ENCODE peak calls at places on chromosome 15, in seven cellular contexts. One of them, this sample, is unnamed.

GRCh38 chr15:35519536-35520149 is 26.3 kb downstream of the DPH6 start:
- DNase-seq in astrocyte of the spinal cord: peak
- DNase-seq in tibial artery: no peak
- DNase-seq in adrenal gland: no peak
- DNase-seq in mammary epithelial cell: peak
- DNase-seq in A549: no peak
- DNase-seq in epithelial cell of esophagus: peak
- DNase-seq in this sample: peak

GRCh38 chr15:37837276-37837675 is 97.2 kb upstream of the TMCO5A start:
- DNase-seq in astrocyte of the spinal cord: peak
- DNase-seq in tibial artery: no peak
- DNase-seq in adrenal gland: no peak
- DNase-seq in mammary epithelial cell: no peak
- DNase-seq in A549: no peak
- DNase-seq in epithelial cell of esophagus: no peak
- DNase-seq in this sample: peak

GRCh38 chr15:52448010-52448890 is 80.4 kb downstream of the MYO5A start:
- DNase-seq in astrocyte of the spinal cord: peak
- DNase-seq in tibial artery: peak
- DNase-seq in adrenal gland: no peak
- DNase-seq in mammary epithelial cell: no peak
- DNase-seq in A549: no peak
- DNase-seq in epithelial cell of esophagus: no peak
- DNase-seq in this sample: no peak

GRCh38 chr15:48112242-48112641 is 8.5 kb upstream of the SLC24A5 start:
- DNase-seq in astrocyte of the spinal cord: peak
- DNase-seq in tibial artery: no peak
- DNase-seq in adrenal gland: peak
- DNase-seq in mammary epithelial cell: peak
- DNase-seq in A549: no peak
- DNase-seq in epithelial cell of esophagus: peak
- DNase-seq in this sample: peak

GRCh38 chr15:80662756-80663553 is 32.2 kb upstream of the ABHD17C start:
- DNase-seq in astrocyte of the spinal cord: no peak
- DNase-seq in tibial artery: no peak
- DNase-seq in adrenal gland: no peak
- DNase-seq in mammary epithelial cell: peak
- DNase-seq in A549: no peak
- DNase-seq in epithelial cell of esophagus: peak
- DNase-seq in this sample: no peak

GRCh38 chr15:93029613-93030429 is 59.2 kb downstream of the RGMA start:
- DNase-seq in astrocyte of the spinal cord: peak
- DNase-seq in tibial artery: no peak
- DNase-seq in adrenal gland: peak
- DNase-seq in mammary epithelial cell: peak
- DNase-seq in A549: no peak
- DNase-seq in epithelial cell of esophagus: peak
- DNase-seq in this sample: peak

GRCh38 chr15:29670945-29671307 is 151.3 kb downstream of the TJP1 start:
- DNase-seq in astrocyte of the spinal cord: peak
- DNase-seq in tibial artery: no peak
- DNase-seq in adrenal gland: no peak
- DNase-seq in mammary epithelial cell: peak
- DNase-seq in A549: peak
- DNase-seq in epithelial cell of esophagus: peak
- DNase-seq in this sample: peak

GRCh38 chr15:80167936-80168335 is 15.1 kb downstream of the FAH start:
- DNase-seq in astrocyte of the spinal cord: no peak
- DNase-seq in tibial artery: no peak
- DNase-seq in adrenal gland: no peak
- DNase-seq in mammary epithelial cell: no peak
- DNase-seq in A549: no peak
- DNase-seq in epithelial cell of esophagus: no peak
- DNase-seq in this sample: no peak

GRCh38 chr15:74954515-74954914 is 2.1 kb downstream of the RPP25 start:
- DNase-seq in astrocyte of the spinal cord: peak
- DNase-seq in tibial artery: no peak
- DNase-seq in adrenal gland: peak
- DNase-seq in mammary epithelial cell: no peak
- DNase-seq in A549: no peak
- DNase-seq in epithelial cell of esophagus: no peak
- DNase-seq in this sample: peak

GRCh38 chr15:75867428-75867827 is 24.2 kb downstream of the UBE2Q2 start:
- DNase-seq in astrocyte of the spinal cord: no peak
- DNase-seq in tibial artery: no peak
- DNase-seq in adrenal gland: no peak
- DNase-seq in mammary epithelial cell: no peak
- DNase-seq in A549: no peak
- DNase-seq in epithelial cell of esophagus: no peak
- DNase-seq in this sample: no peak

GRCh38 chr15:28456476-28457395 is 76.0 kb downstream of the GOLGA8G start:
- DNase-seq in astrocyte of the spinal cord: peak
- DNase-seq in tibial artery: no peak
- DNase-seq in adrenal gland: no peak
- DNase-seq in mammary epithelial cell: no peak
- DNase-seq in A549: no peak
- DNase-seq in epithelial cell of esophagus: no peak
- DNase-seq in this sample: no peak

GRCh38 chr15:67048281-67049279 is 16.8 kb upstream of the SMAD3 start:
- DNase-seq in astrocyte of the spinal cord: peak
- DNase-seq in tibial artery: peak
- DNase-seq in adrenal gland: peak
- DNase-seq in mammary epithelial cell: peak
- DNase-seq in A549: peak
- DNase-seq in epithelial cell of esophagus: peak
- DNase-seq in this sample: peak

GRCh38 chr15:27826902-27827321 is 272.2 kb downstream of the OCA2 start:
- DNase-seq in astrocyte of the spinal cord: peak
- DNase-seq in tibial artery: no peak
- DNase-seq in adrenal gland: no peak
- DNase-seq in mammary epithelial cell: no peak
- DNase-seq in A549: no peak
- DNase-seq in epithelial cell of esophagus: peak
- DNase-seq in this sample: peak

GRCh38 chr15:27028836-27029482 is 58.0 kb downstream of the GABRG3 start:
- DNase-seq in astrocyte of the spinal cord: peak
- DNase-seq in tibial artery: no peak
- DNase-seq in adrenal gland: no peak
- DNase-seq in mammary epithelial cell: no peak
- DNase-seq in A549: no peak
- DNase-seq in epithelial cell of esophagus: no peak
- DNase-seq in this sample: no peak

GRCh38 chr15:96360581-96361308 is 30.2 kb downstream of the NR2F2 start:
- DNase-seq in astrocyte of the spinal cord: no peak
- DNase-seq in tibial artery: no peak
- DNase-seq in adrenal gland: no peak
- DNase-seq in mammary epithelial cell: no peak
- DNase-seq in A549: no peak
- DNase-seq in epithelial cell of esophagus: no peak
- DNase-seq in this sample: no peak

GRCh38 chr15:79290642-79291275 is 8.2 kb downstream of the ANKRD34C start:
- DNase-seq in astrocyte of the spinal cord: no peak
- DNase-seq in tibial artery: no peak
- DNase-seq in adrenal gland: no peak
- DNase-seq in mammary epithelial cell: no peak
- DNase-seq in A549: no peak
- DNase-seq in epithelial cell of esophagus: no peak
- DNase-seq in this sample: no peak

GRCh38 chr15:64883097-64883581 is 28.6 kb upstream of the ANKDD1A start:
- DNase-seq in astrocyte of the spinal cord: no peak
- DNase-seq in tibial artery: no peak
- DNase-seq in adrenal gland: no peak
- DNase-seq in mammary epithelial cell: peak
- DNase-seq in A549: no peak
- DNase-seq in epithelial cell of esophagus: peak
- DNase-seq in this sample: peak

DNA sequence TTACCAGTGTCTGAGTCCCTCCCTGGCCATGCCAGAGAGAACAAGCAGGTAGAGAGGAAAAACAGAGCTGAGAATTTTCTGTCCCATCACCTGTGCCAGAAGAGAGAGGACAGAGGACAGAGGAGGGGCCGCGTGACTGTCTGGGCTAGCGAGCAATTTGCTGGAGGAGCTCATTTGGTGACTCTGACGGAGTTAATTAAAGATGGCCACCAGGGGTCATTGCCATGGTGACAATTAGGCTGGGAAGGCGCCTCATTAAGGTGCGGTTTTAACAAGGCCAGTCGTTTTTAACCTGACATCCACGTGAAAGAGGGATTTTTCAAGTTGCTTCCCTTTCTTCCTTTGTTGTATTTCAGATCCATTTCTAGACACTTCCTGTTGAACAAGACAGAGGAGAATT is 72.4 kb downstream of the RHCG start:
- DNase-seq in astrocyte of the spinal cord: no peak
- DNase-seq in tibial artery: no peak
- DNase-seq in adrenal gland: no peak
- DNase-seq in mammary epithelial cell: no peak
- DNase-seq in A549: no peak
- DNase-seq in epithelial cell of esophagus: no peak
- DNase-seq in this sample: no peak
- TF ChIP-seq CTCF in astrocyte of the spinal cord: no peak
- TF ChIP-seq CTCF in tibial artery: no peak
- TF ChIP-seq CTCF in adrenal gland: no peak
- TF ChIP-seq CTCF in mammary epithelial cell: no peak
- TF ChIP-seq CTCF in A549: no peak
- TF ChIP-seq CTCF in epithelial cell of esophagus: no peak
- TF ChIP-seq CTCF in this sample: no peak

GRCh38 chr15:62547584-62547983 is 382.5 kb upstream of the C2CD4B start:
- DNase-seq in astrocyte of the spinal cord: no peak
- DNase-seq in tibial artery: peak
- DNase-seq in adrenal gland: no peak
- DNase-seq in mammary epithelial cell: no peak
- DNase-seq in A549: no peak
- DNase-seq in epithelial cell of esophagus: no peak
- DNase-seq in this sample: peak

GRCh38 chr15:62545392-62546227 is 380.5 kb upstream of the C2CD4B start:
- DNase-seq in astrocyte of the spinal cord: peak
- DNase-seq in tibial artery: peak
- DNase-seq in adrenal gland: peak
- DNase-seq in mammary epithelial cell: peak
- DNase-seq in A549: no peak
- DNase-seq in epithelial cell of esophagus: peak
- DNase-seq in this sample: peak

GRCh38 chr15:62544446-62544845 is 379.4 kb upstream of the C2CD4B start:
- DNase-seq in astrocyte of the spinal cord: no peak
- DNase-seq in tibial artery: no peak
- DNase-seq in adrenal gland: no peak
- DNase-seq in mammary epithelial cell: no peak
- DNase-seq in A549: no peak
- DNase-seq in epithelial cell of esophagus: no peak
- DNase-seq in this sample: peak

GRCh38 chr15:62554164-62554563 is 389.1 kb upstream of the C2CD4B start:
- DNase-seq in astrocyte of the spinal cord: no peak
- DNase-seq in tibial artery: no peak
- DNase-seq in adrenal gland: no peak
- DNase-seq in mammary epithelial cell: no peak
- DNase-seq in A549: no peak
- DNase-seq in epithelial cell of esophagus: no peak
- DNase-seq in this sample: no peak

DNA sequence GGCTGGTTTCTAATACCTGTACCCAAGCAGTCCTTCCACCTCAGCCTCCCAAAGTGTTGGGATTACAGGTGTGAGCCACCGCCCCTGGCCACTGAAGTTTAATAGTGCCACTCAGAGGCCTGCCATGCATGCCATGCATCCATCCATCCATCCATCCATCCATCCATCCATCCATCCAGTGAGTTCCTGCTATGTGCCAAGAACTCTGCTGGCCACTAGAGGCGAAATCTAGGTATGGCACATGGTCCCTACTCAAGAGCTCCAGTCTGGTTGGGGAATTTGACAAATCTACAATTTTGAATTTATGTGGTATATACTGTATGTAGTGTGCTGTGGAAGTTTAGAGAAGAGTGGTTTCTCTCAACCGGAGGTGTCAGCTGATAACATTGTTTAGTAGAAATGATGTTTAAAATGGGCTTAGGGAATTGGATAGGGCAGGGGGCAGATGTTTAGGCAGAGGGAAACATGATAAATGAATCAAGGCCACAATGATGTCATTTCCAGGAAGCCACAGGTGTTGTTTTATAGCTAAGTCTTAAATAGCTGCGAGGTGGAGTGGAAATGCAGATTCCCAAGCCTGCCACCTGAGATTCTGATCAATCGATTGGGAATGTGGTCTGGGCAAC is 384.4 kb upstream of the C2CD4B start:
- DNase-seq in astrocyte of the spinal cord: peak
- DNase-seq in tibial artery: no peak
- DNase-seq in adrenal gland: peak
- DNase-seq in mammary epithelial cell: peak
- DNase-seq in A549: peak
- DNase-seq in epithelial cell of esophagus: peak
- DNase-seq in this sample: peak
- TF ChIP-seq CTCF in astrocyte of the spinal cord: peak
- TF ChIP-seq CTCF in tibial artery: no peak
- TF ChIP-seq CTCF in adrenal gland: peak
- TF ChIP-seq CTCF in mammary epithelial cell: peak
- TF ChIP-seq CTCF in A549: peak
- TF ChIP-seq CTCF in epithelial cell of esophagus: peak
- TF ChIP-seq CTCF in this sample: peak

GRCh38 chr15:72474466-72474911 is 359 bp downstream of the ARIH1 start:
- DNase-seq in astrocyte of the spinal cord: peak
- DNase-seq in tibial artery: no peak
- DNase-seq in adrenal gland: no peak
- DNase-seq in mammary epithelial cell: no peak
- DNase-seq in A549: no peak
- DNase-seq in epithelial cell of esophagus: peak
- DNase-seq in this sample: no peak

GRCh38 chr15:72473670-72474465 is at the start of gene ARIH1:
- DNase-seq in astrocyte of the spinal cord: peak
- DNase-seq in tibial artery: peak
- DNase-seq in adrenal gland: peak
- DNase-seq in mammary epithelial cell: peak
- DNase-seq in A549: peak
- DNase-seq in epithelial cell of esophagus: peak
- DNase-seq in this sample: peak

GRCh38 chr15:72472907-72473669 is 1.0 kb upstream of the ARIH1 start:
- DNase-seq in astrocyte of the spinal cord: peak
- DNase-seq in tibial artery: no peak
- DNase-seq in adrenal gland: no peak
- DNase-seq in mammary epithelial cell: peak
- DNase-seq in A549: no peak
- DNase-seq in epithelial cell of esophagus: no peak
- DNase-seq in this sample: peak

GRCh38 chr15:72475674-72476073 is 1.5 kb downstream of the ARIH1 start:
- DNase-seq in astrocyte of the spinal cord: no peak
- DNase-seq in tibial artery: no peak
- DNase-seq in adrenal gland: no peak
- DNase-seq in mammary epithelial cell: no peak
- DNase-seq in A549: no peak
- DNase-seq in epithelial cell of esophagus: no peak
- DNase-seq in this sample: no peak

GRCh38 chr15:72474912-72475601 is 927 bp downstream of the ARIH1 start:
- DNase-seq in astrocyte of the spinal cord: peak
- DNase-seq in tibial artery: peak
- DNase-seq in adrenal gland: peak
- DNase-seq in mammary epithelial cell: peak
- DNase-seq in A549: peak
- DNase-seq in epithelial cell of esophagus: peak
- DNase-seq in this sample: peak
- TF ChIP-seq CTCF in astrocyte of the spinal cord: no peak
- TF ChIP-seq CTCF in tibial artery: no peak
- TF ChIP-seq CTCF in adrenal gland: peak
- TF ChIP-seq CTCF in mammary epithelial cell: no peak
- TF ChIP-seq CTCF in A549: no peak
- TF ChIP-seq CTCF in epithelial cell of esophagus: no peak
- TF ChIP-seq CTCF in this sample: no peak

GRCh38 chr15:87604857-87605446 is 651.6 kb downstream of the NTRK3 start:
- DNase-seq in astrocyte of the spinal cord: no peak
- DNase-seq in tibial artery: no peak
- DNase-seq in adrenal gland: peak
- DNase-seq in mammary epithelial cell: peak
- DNase-seq in A549: peak
- DNase-seq in epithelial cell of esophagus: peak
- DNase-seq in this sample: peak
- TF ChIP-seq CTCF in astrocyte of the spinal cord: peak
- TF ChIP-seq CTCF in tibial artery: no peak
- TF ChIP-seq CTCF in adrenal gland: peak
- TF ChIP-seq CTCF in mammary epithelial cell: peak
- TF ChIP-seq CTCF in A549: peak
- TF ChIP-seq CTCF in epithelial cell of esophagus: peak
- TF ChIP-seq CTCF in this sample: peak